ENCODE peak calls at places on chromosomes 5 and 9, in five cellular contexts. One of them, this sample, is unnamed.

GRCh38 chr9:99579964-99580363 is 241.7 kb upstream of the NR4A3 start:
- DNase-seq in heart right ventricle: no peak
- DNase-seq in adrenal gland: no peak
- DNase-seq in prostate gland: no peak
- DNase-seq in neuronal stem cell: no peak
- DNase-seq in this sample: no peak

GRCh38 chr9:38198140-38198539 is 129.1 kb upstream of the SHB start:
- DNase-seq in heart right ventricle: no peak
- DNase-seq in adrenal gland: no peak
- DNase-seq in prostate gland: no peak
- DNase-seq in neuronal stem cell: no peak
- DNase-seq in this sample: no peak

GRCh38 chr5:98468188-98468869 is 305.1 kb upstream of the RGMB start:
- DNase-seq in heart right ventricle: no peak
- DNase-seq in adrenal gland: no peak
- DNase-seq in prostate gland: no peak
- DNase-seq in neuronal stem cell: no peak
- DNase-seq in this sample: no peak

GRCh38 chr5:67160985-67161384 is 35.6 kb downstream of the CD180 start:
- DNase-seq in heart right ventricle: no peak
- DNase-seq in adrenal gland: no peak
- DNase-seq in prostate gland: peak; percentile 89
- DNase-seq in neuronal stem cell: no peak
- DNase-seq in this sample: no peak

GRCh38 chr5:77102549-77102948 is 15.5 kb upstream of the ZBED3 start:
- DNase-seq in heart right ventricle: no peak
- DNase-seq in adrenal gland: no peak
- DNase-seq in prostate gland: no peak
- DNase-seq in neuronal stem cell: no peak
- DNase-seq in this sample: no peak

GRCh38 chr9:121326130-121326838 is 43.8 kb downstream of the STOM start:
- DNase-seq in heart right ventricle: peak; percentile 94
- DNase-seq in adrenal gland: peak; percentile 72
- DNase-seq in prostate gland: peak; percentile 91
- DNase-seq in neuronal stem cell: peak; percentile 4
- DNase-seq in this sample: peak; percentile 30

GRCh38 chr5:60823574-60823973 is 20.5 kb downstream of the ELOVL7 start:
- DNase-seq in heart right ventricle: no peak
- DNase-seq in adrenal gland: no peak
- DNase-seq in prostate gland: no peak
- DNase-seq in neuronal stem cell: no peak
- DNase-seq in this sample: no peak

GRCh38 chr9:127018935-127019334 is 103.5 kb downstream of the ANGPTL2 start:
- DNase-seq in heart right ventricle: no peak
- DNase-seq in adrenal gland: no peak
- DNase-seq in prostate gland: no peak
- DNase-seq in neuronal stem cell: no peak
- DNase-seq in this sample: no peak

GRCh38 chr9:116482740-116483139 is 204.4 kb upstream of the TRIM32 start:
- DNase-seq in heart right ventricle: peak; percentile 29
- DNase-seq in adrenal gland: no peak
- DNase-seq in prostate gland: no peak
- DNase-seq in neuronal stem cell: no peak
- DNase-seq in this sample: no peak

GRCh38 chr5:157116483-157116954 is 7.7 kb upstream of the HAVCR2 start:
- DNase-seq in heart right ventricle: no peak
- DNase-seq in adrenal gland: no peak
- DNase-seq in prostate gland: no peak
- DNase-seq in neuronal stem cell: no peak
- DNase-seq in this sample: no peak

GRCh38 chr9:74724317-74724716 is 163.4 kb downstream of the TRPM6 start:
- DNase-seq in heart right ventricle: no peak
- DNase-seq in adrenal gland: no peak
- DNase-seq in prostate gland: no peak
- DNase-seq in neuronal stem cell: no peak
- DNase-seq in this sample: no peak

GRCh38 chr5:107646418-107646817 is 24.3 kb downstream of the EFNA5 start:
- DNase-seq in heart right ventricle: no peak
- DNase-seq in adrenal gland: no peak
- DNase-seq in prostate gland: no peak
- DNase-seq in neuronal stem cell: no peak
- DNase-seq in this sample: no peak

GRCh38 chr9:83563360-83563759 is 25.2 kb upstream of the FRMD3 start:
- DNase-seq in heart right ventricle: no peak
- DNase-seq in adrenal gland: no peak
- DNase-seq in prostate gland: no peak
- DNase-seq in neuronal stem cell: no peak
- DNase-seq in this sample: no peak

GRCh38 chr5:62134811-62135210 is 171.2 kb upstream of the KIF2A start:
- DNase-seq in heart right ventricle: no peak
- DNase-seq in adrenal gland: no peak
- DNase-seq in prostate gland: no peak
- DNase-seq in neuronal stem cell: no peak
- DNase-seq in this sample: no peak

GRCh38 chr5:80837679-80838078 is 122.5 kb upstream of the RASGRF2 start:
- DNase-seq in heart right ventricle: no peak
- DNase-seq in adrenal gland: no peak
- DNase-seq in prostate gland: no peak
- DNase-seq in neuronal stem cell: no peak
- DNase-seq in this sample: no peak

GRCh38 chr5:133142782-133143181 is 91.0 kb downstream of the HSPA4 start:
- DNase-seq in heart right ventricle: no peak
- DNase-seq in adrenal gland: no peak
- DNase-seq in prostate gland: no peak
- DNase-seq in neuronal stem cell: no peak
- DNase-seq in this sample: no peak

GRCh38 chr5:1765141-1765879 is 34.3 kb downstream of the MRPL36 start:
- DNase-seq in heart right ventricle: no peak
- DNase-seq in adrenal gland: no peak
- DNase-seq in prostate gland: no peak
- DNase-seq in neuronal stem cell: no peak
- DNase-seq in this sample: no peak

GRCh38 chr9:96006961-96007360 is 131.5 kb downstream of the ERCC6L2 start:
- DNase-seq in heart right ventricle: no peak
- DNase-seq in adrenal gland: no peak
- DNase-seq in prostate gland: no peak
- DNase-seq in neuronal stem cell: no peak
- DNase-seq in this sample: peak; percentile 20

GRCh38 chr9:134055981-134056461 is 11.8 kb downstream of the BRD3 start:
- DNase-seq in heart right ventricle: peak; percentile 68
- DNase-seq in adrenal gland: peak; percentile 91
- DNase-seq in prostate gland: peak; percentile 72
- DNase-seq in neuronal stem cell: no peak
- DNase-seq in this sample: no peak

GRCh38 chr9:106479679-106480078 is 383.3 kb upstream of the ZNF462 start:
- DNase-seq in heart right ventricle: no peak
- DNase-seq in adrenal gland: peak; percentile 47
- DNase-seq in prostate gland: no peak
- DNase-seq in neuronal stem cell: no peak
- DNase-seq in this sample: no peak

GRCh38 chr9:8751531-8751930 is 952.0 kb upstream of the DMAC1 start:
- DNase-seq in heart right ventricle: no peak
- DNase-seq in adrenal gland: no peak
- DNase-seq in prostate gland: no peak
- DNase-seq in neuronal stem cell: no peak
- DNase-seq in this sample: no peak

GRCh38 chr5:69052181-69052580 is 41.6 kb upstream of the SLC30A5 start:
- DNase-seq in heart right ventricle: no peak
- DNase-seq in adrenal gland: no peak
- DNase-seq in prostate gland: no peak
- DNase-seq in neuronal stem cell: no peak
- DNase-seq in this sample: no peak

GRCh38 chr5:16431482-16431881 is 34.1 kb downstream of the ZNF622 start:
- DNase-seq in heart right ventricle: no peak
- DNase-seq in adrenal gland: no peak
- DNase-seq in prostate gland: no peak
- DNase-seq in neuronal stem cell: no peak
- DNase-seq in this sample: peak; percentile 1

GRCh38 chr9:127635198-127635735 is 23.2 kb downstream of the STXBP1 start:
- DNase-seq in heart right ventricle: no peak
- DNase-seq in adrenal gland: no peak
- DNase-seq in prostate gland: no peak
- DNase-seq in neuronal stem cell: no peak
- DNase-seq in this sample: no peak

GRCh38 chr9:73155968-73156592 is 4.4 kb downstream of the ANXA1 start:
- DNase-seq in heart right ventricle: no peak
- DNase-seq in adrenal gland: no peak
- DNase-seq in prostate gland: no peak
- DNase-seq in neuronal stem cell: no peak
- DNase-seq in this sample: no peak
- H3K4me1 ChIP-seq in heart right ventricle: peaks cover 21% of the 10 kb centered on the region
- H3K4me1 ChIP-seq in adrenal gland: no peaks in the 10 kb centered on the region
- H3K4me1 ChIP-seq in prostate gland: peaks cover 3% of the 10 kb centered on the region
- H3K4me1 ChIP-seq in neuronal stem cell: no peaks in the 10 kb centered on the region
- H3K4me1 ChIP-seq in this sample: peaks cover 25% of the 10 kb centered on the region

DNA sequence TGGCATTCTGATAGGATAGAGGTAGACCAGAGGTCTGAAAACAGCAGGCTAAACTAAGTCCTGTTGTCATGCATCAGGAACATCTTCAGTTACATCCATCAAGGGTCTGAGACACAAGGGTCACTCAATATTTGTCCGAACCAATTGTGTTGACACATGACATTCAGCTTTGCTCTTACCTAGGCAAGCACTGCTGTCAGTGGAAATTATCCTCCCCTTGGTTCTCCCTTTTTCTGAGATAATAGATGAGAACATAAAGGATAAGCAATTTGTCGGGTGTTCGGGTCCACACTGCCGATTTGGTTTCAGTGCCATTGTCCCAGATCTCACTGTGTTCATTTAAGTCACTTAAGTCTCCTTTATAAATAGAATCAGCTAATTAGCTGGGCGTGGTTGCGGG is 148.3 kb upstream of the MSX2 start:
- DNase-seq in heart right ventricle: no peak
- DNase-seq in adrenal gland: no peak
- DNase-seq in prostate gland: no peak
- DNase-seq in neuronal stem cell: no peak
- DNase-seq in this sample: no peak
- H3K27ac ChIP-seq in heart right ventricle: no peak overlapping the region
- H3K27ac ChIP-seq in adrenal gland: no peak overlapping the region
- H3K27ac ChIP-seq in prostate gland: no peak overlapping the region
- H3K27ac ChIP-seq in neuronal stem cell: no peak overlapping the region
- H3K27ac ChIP-seq in this sample: no peak overlapping the region

GRCh38 chr9:13444696-13445095 is 165.2 kb upstream of the MPDZ start:
- DNase-seq in heart right ventricle: no peak
- DNase-seq in adrenal gland: no peak
- DNase-seq in prostate gland: no peak
- DNase-seq in neuronal stem cell: no peak
- DNase-seq in this sample: no peak

GRCh38 chr9:13445123-13445522 is 165.6 kb upstream of the MPDZ start:
- DNase-seq in heart right ventricle: peak; percentile 17
- DNase-seq in adrenal gland: no peak
- DNase-seq in prostate gland: no peak
- DNase-seq in neuronal stem cell: no peak
- DNase-seq in this sample: no peak

GRCh38 chr9:13446261-13446660 is 166.8 kb upstream of the MPDZ start:
- DNase-seq in heart right ventricle: no peak
- DNase-seq in adrenal gland: no peak
- DNase-seq in prostate gland: no peak
- DNase-seq in neuronal stem cell: no peak
- DNase-seq in this sample: no peak

GRCh38 chr9:13444272-13444608 is 164.7 kb upstream of the MPDZ start:
- DNase-seq in heart right ventricle: no peak
- DNase-seq in adrenal gland: no peak
- DNase-seq in prostate gland: no peak
- DNase-seq in neuronal stem cell: no peak
- DNase-seq in this sample: no peak

DNA sequence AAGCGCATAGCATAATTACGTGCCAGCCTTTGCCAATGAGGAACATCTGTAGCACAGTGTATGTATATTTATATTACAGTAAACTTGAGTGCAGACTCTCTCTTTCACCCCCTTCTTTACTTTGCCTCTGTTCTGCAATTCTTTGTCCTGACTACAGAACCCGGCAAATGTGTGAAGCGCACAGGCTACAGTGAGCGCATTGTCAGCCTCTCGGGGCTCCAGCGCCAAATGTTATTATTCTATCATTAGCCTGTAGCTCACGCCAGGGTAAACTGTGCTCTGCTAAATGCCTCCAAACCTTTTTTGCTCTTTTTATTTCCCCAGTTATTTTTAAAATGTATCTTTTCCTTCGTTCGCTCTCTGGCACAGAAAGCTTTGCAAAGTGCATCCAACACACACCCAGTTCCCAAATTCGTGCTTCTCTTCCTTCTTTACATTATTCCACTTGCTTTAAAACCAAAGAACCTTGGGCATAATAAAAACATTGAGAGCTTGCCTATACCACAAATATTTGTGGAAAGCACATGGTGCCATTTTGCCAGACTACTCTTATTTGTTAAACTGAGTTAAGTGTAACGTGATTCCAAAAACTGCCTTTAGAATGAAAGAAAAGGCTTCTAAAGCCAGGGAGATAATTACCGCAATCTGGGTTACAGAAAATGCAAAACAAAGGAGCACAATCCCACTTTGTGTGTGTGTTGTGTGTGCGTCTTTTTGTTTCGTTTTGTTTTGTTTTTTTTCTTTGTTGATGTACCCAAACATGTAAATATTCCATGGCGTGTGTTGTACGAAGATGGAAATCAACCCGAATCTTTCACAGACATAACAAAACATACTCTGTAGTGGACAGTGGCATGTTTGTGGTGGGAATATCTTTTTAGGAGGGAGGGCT is 164.1 kb upstream of the MPDZ start:
- DNase-seq in heart right ventricle: no peak
- DNase-seq in adrenal gland: no peak
- DNase-seq in prostate gland: no peak
- DNase-seq in neuronal stem cell: no peak
- DNase-seq in this sample: peak; percentile 31
- H3K4me3 ChIP-seq in heart right ventricle: no peak overlapping the region
- H3K4me3 ChIP-seq in adrenal gland: no peak overlapping the region
- H3K4me3 ChIP-seq in prostate gland: no peak overlapping the region
- H3K4me3 ChIP-seq in neuronal stem cell: no peak overlapping the region
- H3K4me3 ChIP-seq in this sample: peak overlapping the region; percentile 50

GRCh38 chr9:112328545-112328944 is 4.9 kb downstream of the PTBP3 start:
- DNase-seq in heart right ventricle: no peak
- DNase-seq in adrenal gland: no peak
- DNase-seq in prostate gland: no peak
- DNase-seq in neuronal stem cell: no peak
- DNase-seq in this sample: no peak
- H3K4me1 ChIP-seq in heart right ventricle: peaks cover 17% of the 10 kb centered on the region
- H3K4me1 ChIP-seq in adrenal gland: peaks cover 3% of the 10 kb centered on the region
- H3K4me1 ChIP-seq in prostate gland: no peaks in the 10 kb centered on the region
- H3K4me1 ChIP-seq in neuronal stem cell: no peaks in the 10 kb centered on the region
- H3K4me1 ChIP-seq in this sample: peaks cover 22% of the 10 kb centered on the region